ENCODE peak calls at places on chromosomes 13 and 19, in five cellular contexts. I is breast epithelium; C is H1; E is psoas muscle; N is CD4-positive, alpha-beta T cell. A is an unnamed sample.

GRCh38 chr13:73602295-73602694 is 531.9 kb downstream of the KLF12 start:
- DNase-seq in C (no peak), E (no peak), N (no peak), I (no peak), A (no peak)

GRCh38 chr13:98972059-98972458 is 5.8 kb downstream of the DOCK9 start:
- DNase-seq in E (no peak), I (no peak), N (no peak), C (no peak), A (no peak)

GRCh38 chr19:32570081-32570785 is 10.8 kb upstream of the PDCD5 start:
- DNase-seq in C (peak), E (no peak), N (peak), I (peak), A (peak)

GRCh38 chr13:28423010-28423409 is 71.9 kb downstream of the FLT1 start:
- DNase-seq in C (no peak), N (peak), E (peak), I (no peak), A (no peak)

GRCh38 chr13:44004881-44005280 is 125.2 kb downstream of the LACC1 start:
- DNase-seq in N (no peak), C (no peak), E (no peak), I (no peak), A (peak)

GRCh38 chr13:41004875-41005693 is 14.0 kb downstream of the ELF1 start:
- DNase-seq in E (no peak), C (no peak), N (no peak), I (no peak), A (no peak)

GRCh38 chr19:29724102-29724641 is 9.1 kb upstream of the C19orf12 start:
- DNase-seq in I (no peak), N (no peak), C (peak), E (no peak), A (no peak)

GRCh38 chr13:89695343-89696257 is 1651.9 kb upstream of the MIR17HG start:
- DNase-seq in I (no peak), C (peak), N (no peak), E (no peak), A (peak)

GRCh38 chr19:49677232-49677881 is at the start of gene PRMT1:
- DNase-seq in N (peak), E (peak), I (no peak), C (peak), A (no peak)

GRCh38 chr19:19075126-19075525 is 11.3 kb downstream of the SLC25A42 start:
- DNase-seq in C (no peak), I (no peak), E (no peak), N (no peak), A (no peak)

GRCh38 chr19:19113040-19113541 is 25.2 kb downstream of the TMEM161A start:
- DNase-seq in C (peak), I (no peak), N (no peak), E (no peak), A (peak)

GRCh38 chr13:114143806-114144605 is 11.6 kb upstream of the RASA3 start:
- DNase-seq in C (peak), N (peak), E (no peak), I (peak), A (no peak)

GRCh38 chr13:113595131-113595530 is 10.6 kb downstream of the TFDP1 start:
- DNase-seq in E (no peak), C (peak), I (peak), N (no peak), A (no peak)

DNA sequence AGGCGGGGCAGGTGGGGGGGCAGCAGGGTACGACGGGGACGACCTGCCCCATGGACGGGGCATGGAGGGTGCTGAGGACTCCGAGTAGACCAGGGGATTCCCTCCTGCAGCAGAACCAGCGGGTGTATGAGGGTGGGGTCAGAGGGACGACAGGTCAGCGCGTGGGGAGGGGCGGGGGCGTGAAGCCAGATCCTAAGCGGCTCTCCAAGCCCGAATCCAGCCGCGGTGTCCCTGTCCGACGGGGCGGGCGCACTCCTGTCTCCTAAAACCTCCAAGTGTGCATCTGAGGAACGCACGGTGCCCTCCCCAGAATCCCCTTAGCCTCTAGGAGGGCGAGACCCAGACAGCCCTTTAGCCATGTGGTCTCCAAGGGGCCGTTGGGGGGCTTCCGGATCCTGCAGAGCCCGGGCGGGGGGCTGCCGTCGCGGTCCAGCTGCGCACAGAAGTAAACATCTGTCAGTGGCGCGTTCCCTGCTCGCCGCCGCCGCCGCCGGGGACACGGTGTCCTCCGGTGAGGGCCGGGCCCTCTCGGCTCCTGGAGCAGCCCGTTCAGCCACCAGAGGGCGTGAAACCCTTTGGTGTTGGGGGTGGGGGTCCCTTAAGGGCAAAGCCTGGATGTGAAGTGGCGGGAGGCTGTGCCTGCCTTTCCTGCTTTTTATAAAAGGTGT is 732 bp downstream of the NRTN start:
- DNase-seq in C (peak), N (peak), E (no peak), I (peak), A (no peak)
- H3K27ac ChIP-seq in C (no peak), N (no peak), E (no peak), I (peak), A (no peak)

DNA sequence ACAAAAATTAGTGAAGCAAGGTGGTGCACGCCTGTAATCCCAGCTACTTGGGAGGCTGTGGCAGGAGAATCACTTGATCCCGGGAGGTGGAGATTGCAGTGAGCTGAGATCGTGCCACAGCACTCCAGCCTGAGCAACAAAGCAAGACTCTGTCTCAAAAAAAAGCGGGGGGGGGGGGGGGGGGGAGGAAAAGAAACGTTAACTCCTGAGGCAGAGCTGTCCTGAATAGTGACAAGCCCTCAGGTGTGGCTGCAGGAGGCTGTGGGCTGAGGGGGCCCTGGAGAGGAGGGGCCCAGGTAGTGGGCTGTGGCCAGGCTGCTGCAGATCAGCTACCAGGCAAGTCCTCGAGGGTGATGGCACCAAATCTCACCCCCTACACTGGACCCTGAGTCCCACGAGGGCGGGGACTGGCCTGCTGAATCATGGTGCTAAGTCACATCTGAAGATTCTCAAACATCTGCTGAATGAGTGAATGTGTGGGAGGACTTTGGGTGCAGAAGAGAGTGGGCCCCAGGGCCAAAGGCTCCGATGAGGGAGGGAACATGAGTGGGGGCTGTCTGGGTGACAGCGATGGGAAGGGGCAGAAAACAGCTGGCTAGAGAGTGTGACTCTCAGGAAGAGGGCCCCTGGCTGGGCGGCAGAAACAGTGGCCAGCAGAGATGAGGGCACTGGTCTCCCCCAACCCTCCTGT is 24.6 kb upstream of the ATP1A3 start:
- DNase-seq in I (no peak), C (no peak), E (no peak), N (no peak), A (no peak)
- H3K27ac ChIP-seq in I (no peak), C (no peak), E (no peak), N (no peak), A (no peak)

DNA sequence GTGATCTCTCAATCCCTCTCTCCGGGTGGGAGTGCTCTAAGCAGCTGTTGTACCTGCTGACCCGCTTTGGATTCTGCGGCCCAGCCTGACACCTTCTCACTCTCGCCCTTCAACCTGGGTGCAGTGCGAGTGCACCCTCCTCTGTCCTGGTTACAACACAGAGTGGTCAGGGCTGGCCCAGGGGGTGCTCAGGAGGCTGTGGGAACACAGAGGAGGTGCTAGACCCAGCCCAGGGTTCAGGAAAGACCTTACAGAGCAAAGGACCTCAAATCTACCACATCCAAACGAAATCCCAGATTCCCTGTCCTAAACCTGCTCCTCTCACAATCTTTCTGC is 23.7 kb downstream of the ZNF175 start:
- DNase-seq in C (no peak), E (no peak), I (no peak), N (no peak), A (no peak)
- H3K27ac ChIP-seq in C (no peak), E (no peak), I (peak), N (no peak), A (peak)

GRCh38 chr19:45495178-45495577 is 1.7 kb downstream of the RTN2 start:
- DNase-seq in I (no peak), E (no peak), N (no peak), C (no peak), A (no peak)
- H3K27ac ChIP-seq in I (no peak), E (no peak), N (no peak), C (no peak), A (no peak)

A was measured in AG04450.